ENCODE peak calls at places on chromosome 3, in six cellular contexts. N is IMR-90, J is GM12878, H is K562, Y is HEK293T, D is HepG2. L is an unnamed sample.
A peak's percentile ranks its signal among the peaks of the same experiment; 100 is the strongest.

GRCh38 chr3:128378631-128379347 is 87.9 kb downstream of the DNAJB8 start:
- DNase-seq in H (no peak), Y (no peak), N (peak; percentile 85), J (no peak), D (no peak), L (no peak)

GRCh38 chr3:86958534-86958933 is 32.4 kb downstream of the VGLL3 start:
- DNase-seq in D (no peak), Y (no peak), J (no peak), H (no peak), N (peak; percentile 89), L (no peak)

GRCh38 chr3:83770664-83771402 is 1188.0 kb upstream of the CADM2 start:
- DNase-seq in N (no peak), Y (no peak), J (no peak), D (no peak), H (no peak), L (no peak)

GRCh38 chr3:134325722-134326121 is 48.5 kb downstream of the AMOTL2 start:
- DNase-seq in D (no peak), J (no peak), H (no peak), Y (no peak), N (no peak), L (no peak)

GRCh38 chr3:48215019-48215418 is 8.3 kb upstream of the CAMP start:
- DNase-seq in J (no peak), N (no peak), H (no peak), Y (no peak), D (no peak), L (no peak)

GRCh38 chr3:189712906-189713483 is 81.8 kb downstream of the TP63 start:
- DNase-seq in Y (no peak), D (peak; percentile 7), N (peak; percentile 29), H (no peak), J (no peak), L (no peak)

GRCh38 chr3:30315452-30315851 is 290.9 kb upstream of the TGFBR2 start:
- DNase-seq in N (peak; percentile 44), J (no peak), D (no peak), H (no peak), Y (no peak), L (no peak)

GRCh38 chr3:23740517-23741402 is 65.0 kb upstream of the UBE2E1 start:
- DNase-seq in D (no peak), J (no peak), H (peak; percentile 31), Y (no peak), N (no peak), L (peak; percentile 95)

GRCh38 chr3:11335056-11335608 is 62.9 kb downstream of the ATG7 start:
- DNase-seq in N (peak; percentile 81), Y (peak; percentile 43), H (peak; percentile 70), J (peak; percentile 5), D (peak; percentile 48), L (peak; percentile 55)

GRCh38 chr3:42979044-42979962 is at the start of gene GASK1A:
- DNase-seq in N (no peak), Y (peak; percentile 62), H (no peak), J (no peak), D (no peak), L (no peak)

GRCh38 chr3:5505997-5506396 is 318.5 kb downstream of the EDEM1 start:
- DNase-seq in J (no peak), D (no peak), Y (no peak), N (no peak), H (no peak), L (no peak)

GRCh38 chr3:194286747-194287146 is 64.4 kb downstream of the CPN2 start:
- DNase-seq in Y (no peak), J (no peak), N (no peak), H (no peak), D (no peak), L (no peak)

GRCh38 chr3:62935793-62936192 is 60.6 kb upstream of the CADPS start:
- DNase-seq in N (no peak), J (no peak), D (no peak), H (no peak), Y (no peak), L (no peak)

GRCh38 chr3:179933872-179934271 is 102.9 kb downstream of the PEX5L start:
- DNase-seq in H (no peak), N (no peak), D (no peak), J (no peak), Y (no peak), L (no peak)

GRCh38 chr3:8538223-8538622 is 36.6 kb downstream of the LMCD1 start:
- DNase-seq in J (no peak), Y (no peak), D (no peak), N (no peak), H (no peak), L (no peak)
- TF ChIP-seq BHLHE40 in J (no peak), Y (no peak), D (no peak), N (no peak), H (no peak), L (no peak)

GRCh38 chr3:72347819-72348319 is 500.4 kb downstream of the SHQ1 start:
- DNase-seq in H (no peak), J (peak; percentile 50), Y (no peak), D (no peak), N (no peak), L (no peak)
- TF ChIP-seq BHLHE40 in H (no peak), J (peak; percentile 96), Y (no peak), D (no peak), N (no peak), L (no peak)

GRCh38 chr3:141360888-141361598 is 7.3 kb upstream of the ZBTB38 start:
- DNase-seq in H (peak; percentile 78), N (peak; percentile 90), D (peak; percentile 98), J (no peak), Y (peak; percentile 69), L (peak; percentile 86)
- TF ChIP-seq BHLHE40 in H (no peak), N (peak; percentile 94), D (peak; percentile 68), J (no peak), Y (no peak), L (no peak)

DNA sequence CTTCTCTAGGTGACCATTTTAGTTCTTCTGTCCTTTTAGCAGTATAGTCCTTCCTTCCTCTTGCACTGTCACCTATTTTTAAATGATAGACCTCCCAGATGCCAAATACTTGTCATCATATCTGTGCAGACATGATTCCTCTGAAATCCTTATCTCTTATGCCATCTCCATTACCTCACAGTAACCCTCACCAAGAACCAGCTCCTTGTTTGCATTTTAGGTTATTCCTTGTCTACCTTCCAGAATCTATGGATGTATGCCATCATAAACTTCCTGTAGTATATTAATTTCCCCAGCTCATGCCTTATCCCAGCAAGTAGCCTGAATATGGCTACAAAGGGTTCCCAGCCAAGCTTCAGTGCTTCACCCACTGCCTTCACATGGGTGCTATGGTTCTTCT is 1347.2 kb downstream of the ROBO1 start:
- DNase-seq in H (no peak), N (no peak), D (no peak), J (no peak), Y (no peak), L (no peak)
- TF ChIP-seq BHLHE40 in H (no peak), N (no peak), D (no peak), J (no peak), Y (no peak), L (no peak)

L was measured in A549.